ENCODE peak calls at places on chromosome 17, in ten cellular contexts. One of them, this sample, is unnamed.
A peak's percentile ranks its signal among the peaks of the same experiment; 100 is the strongest.

GRCh38 chr17:20230924-20231323 is 221.8 kb downstream of the SPECC1 start:
- DNase-seq in uterus: no peak
- DNase-seq in choroid plexus epithelial cell: no peak
- DNase-seq in fibroblast of mammary gland: no peak
- DNase-seq in astrocyte of the spinal cord: no peak
- DNase-seq in dorsolateral prefrontal cortex: no peak
- DNase-seq in HFFc6: no peak
- DNase-seq in adrenal gland: no peak
- DNase-seq in fibroblast of lung: no peak
- DNase-seq in hepatocyte: no peak
- DNase-seq in this sample: no peak

GRCh38 chr17:82348434-82348833 is 10.6 kb upstream of the TEX19 start:
- DNase-seq in uterus: no peak
- DNase-seq in choroid plexus epithelial cell: no peak
- DNase-seq in fibroblast of mammary gland: no peak
- DNase-seq in astrocyte of the spinal cord: no peak
- DNase-seq in dorsolateral prefrontal cortex: no peak
- DNase-seq in HFFc6: no peak
- DNase-seq in adrenal gland: no peak
- DNase-seq in fibroblast of lung: no peak
- DNase-seq in hepatocyte: no peak
- DNase-seq in this sample: no peak

GRCh38 chr17:4540224-4541040 is 14.8 kb downstream of the MYBBP1A start:
- DNase-seq in uterus: no peak
- DNase-seq in choroid plexus epithelial cell: no peak
- DNase-seq in fibroblast of mammary gland: no peak
- DNase-seq in astrocyte of the spinal cord: no peak
- DNase-seq in dorsolateral prefrontal cortex: no peak
- DNase-seq in HFFc6: no peak
- DNase-seq in adrenal gland: no peak
- DNase-seq in fibroblast of lung: no peak
- DNase-seq in hepatocyte: no peak
- DNase-seq in this sample: no peak

GRCh38 chr17:2090804-2091534 is 36.1 kb downstream of the HIC1 start:
- DNase-seq in uterus: peak; percentile 78
- DNase-seq in choroid plexus epithelial cell: peak; percentile 96
- DNase-seq in fibroblast of mammary gland: peak; percentile 97
- DNase-seq in astrocyte of the spinal cord: peak; percentile 94
- DNase-seq in dorsolateral prefrontal cortex: no peak
- DNase-seq in HFFc6: peak; percentile 94
- DNase-seq in adrenal gland: peak; percentile 81
- DNase-seq in fibroblast of lung: peak; percentile 91
- DNase-seq in hepatocyte: peak; percentile 86
- DNase-seq in this sample: peak; percentile 84

GRCh38 chr17:18859256-18859655 is 1.3 kb downstream of the PRPSAP2 start:
- DNase-seq in uterus: no peak
- DNase-seq in choroid plexus epithelial cell: peak; percentile 69
- DNase-seq in fibroblast of mammary gland: peak; percentile 47
- DNase-seq in astrocyte of the spinal cord: no peak
- DNase-seq in dorsolateral prefrontal cortex: no peak
- DNase-seq in HFFc6: peak; percentile 35
- DNase-seq in adrenal gland: no peak
- DNase-seq in fibroblast of lung: peak; percentile 43
- DNase-seq in hepatocyte: peak; percentile 28
- DNase-seq in this sample: no peak

GRCh38 chr17:9824094-9824493 is 1.6 kb upstream of the GLP2R start:
- DNase-seq in uterus: no peak
- DNase-seq in choroid plexus epithelial cell: no peak
- DNase-seq in fibroblast of mammary gland: no peak
- DNase-seq in astrocyte of the spinal cord: no peak
- DNase-seq in dorsolateral prefrontal cortex: no peak
- DNase-seq in HFFc6: no peak
- DNase-seq in adrenal gland: no peak
- DNase-seq in fibroblast of lung: no peak
- DNase-seq in hepatocyte: no peak
- DNase-seq in this sample: no peak

GRCh38 chr17:19533718-19534561 is at the start of gene SLC47A1:
- DNase-seq in uterus: peak; percentile 29
- DNase-seq in choroid plexus epithelial cell: no peak
- DNase-seq in fibroblast of mammary gland: no peak
- DNase-seq in astrocyte of the spinal cord: peak; percentile 19
- DNase-seq in dorsolateral prefrontal cortex: no peak
- DNase-seq in HFFc6: no peak
- DNase-seq in adrenal gland: no peak
- DNase-seq in fibroblast of lung: no peak
- DNase-seq in hepatocyte: peak; percentile 60
- DNase-seq in this sample: no peak

GRCh38 chr17:49612721-49613120 is 37.0 kb downstream of the NXPH3 start:
- DNase-seq in uterus: no peak
- DNase-seq in choroid plexus epithelial cell: no peak
- DNase-seq in fibroblast of mammary gland: no peak
- DNase-seq in astrocyte of the spinal cord: no peak
- DNase-seq in dorsolateral prefrontal cortex: no peak
- DNase-seq in HFFc6: no peak
- DNase-seq in adrenal gland: no peak
- DNase-seq in fibroblast of lung: no peak
- DNase-seq in hepatocyte: no peak
- DNase-seq in this sample: no peak

GRCh38 chr17:40562841-40563370 is 2.4 kb downstream of the CCR7 start:
- DNase-seq in uterus: no peak
- DNase-seq in choroid plexus epithelial cell: no peak
- DNase-seq in fibroblast of mammary gland: no peak
- DNase-seq in astrocyte of the spinal cord: no peak
- DNase-seq in dorsolateral prefrontal cortex: no peak
- DNase-seq in HFFc6: no peak
- DNase-seq in adrenal gland: no peak
- DNase-seq in fibroblast of lung: no peak
- DNase-seq in hepatocyte: no peak
- DNase-seq in this sample: no peak

GRCh38 chr17:40563371-40564052 is 1.8 kb downstream of the CCR7 start:
- DNase-seq in uterus: no peak
- DNase-seq in choroid plexus epithelial cell: no peak
- DNase-seq in fibroblast of mammary gland: no peak
- DNase-seq in astrocyte of the spinal cord: no peak
- DNase-seq in dorsolateral prefrontal cortex: no peak
- DNase-seq in HFFc6: no peak
- DNase-seq in adrenal gland: no peak
- DNase-seq in fibroblast of lung: no peak
- DNase-seq in hepatocyte: no peak
- DNase-seq in this sample: no peak

GRCh38 chr17:40564195-40564882 is 933 bp downstream of the CCR7 start:
- DNase-seq in uterus: no peak
- DNase-seq in choroid plexus epithelial cell: no peak
- DNase-seq in fibroblast of mammary gland: no peak
- DNase-seq in astrocyte of the spinal cord: no peak
- DNase-seq in dorsolateral prefrontal cortex: no peak
- DNase-seq in HFFc6: no peak
- DNase-seq in adrenal gland: no peak
- DNase-seq in fibroblast of lung: no peak
- DNase-seq in hepatocyte: no peak
- DNase-seq in this sample: no peak

GRCh38 chr17:40566027-40566426 is 755 bp upstream of the CCR7 start:
- DNase-seq in uterus: no peak
- DNase-seq in choroid plexus epithelial cell: no peak
- DNase-seq in fibroblast of mammary gland: no peak
- DNase-seq in astrocyte of the spinal cord: no peak
- DNase-seq in dorsolateral prefrontal cortex: no peak
- DNase-seq in HFFc6: no peak
- DNase-seq in adrenal gland: no peak
- DNase-seq in fibroblast of lung: no peak
- DNase-seq in hepatocyte: no peak
- DNase-seq in this sample: no peak

GRCh38 chr17:40564883-40565744 is at the start of gene CCR7:
- DNase-seq in uterus: no peak
- DNase-seq in choroid plexus epithelial cell: no peak
- DNase-seq in fibroblast of mammary gland: no peak
- DNase-seq in astrocyte of the spinal cord: no peak
- DNase-seq in dorsolateral prefrontal cortex: no peak
- DNase-seq in HFFc6: no peak
- DNase-seq in adrenal gland: no peak
- DNase-seq in fibroblast of lung: no peak
- DNase-seq in hepatocyte: no peak
- DNase-seq in this sample: no peak
- TF ChIP-seq CTCF in uterus: no peak
- TF ChIP-seq CTCF in choroid plexus epithelial cell: no peak
- TF ChIP-seq CTCF in fibroblast of mammary gland: no peak
- TF ChIP-seq CTCF in astrocyte of the spinal cord: no peak
- TF ChIP-seq CTCF in dorsolateral prefrontal cortex: no peak
- TF ChIP-seq CTCF in HFFc6: peak; percentile 8
- TF ChIP-seq CTCF in adrenal gland: no peak
- TF ChIP-seq CTCF in fibroblast of lung: no peak
- TF ChIP-seq CTCF in hepatocyte: no peak
- TF ChIP-seq CTCF in this sample: no peak

DNA sequence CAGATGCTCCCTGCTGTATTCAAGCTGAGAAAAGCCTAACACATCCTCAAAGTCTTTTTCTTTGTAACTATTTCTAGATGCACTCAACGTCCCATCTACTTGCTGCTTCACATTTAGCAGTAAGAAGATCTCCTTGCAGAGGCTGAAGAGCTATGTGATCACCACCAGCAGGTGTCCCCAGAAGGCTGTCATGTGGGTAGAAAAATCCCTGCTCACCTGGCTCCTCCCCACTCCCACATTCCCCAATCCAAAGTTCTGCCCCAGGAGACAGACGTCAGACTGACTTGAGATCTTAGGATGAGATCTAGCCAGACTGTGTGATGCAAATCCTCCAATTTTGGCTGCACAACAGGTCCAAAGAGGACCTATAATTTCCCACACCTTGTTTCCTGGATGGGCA is 1.1 kb downstream of the CCL13 start:
- DNase-seq in uterus: no peak
- DNase-seq in choroid plexus epithelial cell: no peak
- DNase-seq in fibroblast of mammary gland: no peak
- DNase-seq in astrocyte of the spinal cord: no peak
- DNase-seq in dorsolateral prefrontal cortex: no peak
- DNase-seq in HFFc6: no peak
- DNase-seq in adrenal gland: no peak
- DNase-seq in fibroblast of lung: no peak
- DNase-seq in hepatocyte: no peak
- DNase-seq in this sample: no peak
- TF ChIP-seq CTCF in uterus: no peak
- TF ChIP-seq CTCF in choroid plexus epithelial cell: no peak
- TF ChIP-seq CTCF in fibroblast of mammary gland: no peak
- TF ChIP-seq CTCF in astrocyte of the spinal cord: no peak
- TF ChIP-seq CTCF in dorsolateral prefrontal cortex: no peak
- TF ChIP-seq CTCF in HFFc6: no peak
- TF ChIP-seq CTCF in adrenal gland: no peak
- TF ChIP-seq CTCF in fibroblast of lung: no peak
- TF ChIP-seq CTCF in hepatocyte: no peak
- TF ChIP-seq CTCF in this sample: no peak

GRCh38 chr17:35768796-35769195 is 8.1 kb downstream of the C17orf50 start:
- DNase-seq in uterus: no peak
- DNase-seq in choroid plexus epithelial cell: no peak
- DNase-seq in fibroblast of mammary gland: no peak
- DNase-seq in astrocyte of the spinal cord: no peak
- DNase-seq in dorsolateral prefrontal cortex: no peak
- DNase-seq in HFFc6: no peak
- DNase-seq in adrenal gland: no peak
- DNase-seq in fibroblast of lung: no peak
- DNase-seq in hepatocyte: no peak
- DNase-seq in this sample: no peak

GRCh38 chr17:35773129-35773528 is 12.4 kb downstream of the C17orf50 start:
- DNase-seq in uterus: no peak
- DNase-seq in choroid plexus epithelial cell: no peak
- DNase-seq in fibroblast of mammary gland: no peak
- DNase-seq in astrocyte of the spinal cord: no peak
- DNase-seq in dorsolateral prefrontal cortex: no peak
- DNase-seq in HFFc6: no peak
- DNase-seq in adrenal gland: no peak
- DNase-seq in fibroblast of lung: no peak
- DNase-seq in hepatocyte: no peak
- DNase-seq in this sample: no peak

GRCh38 chr17:35766489-35766877 is 5.8 kb downstream of the C17orf50 start:
- DNase-seq in uterus: no peak
- DNase-seq in choroid plexus epithelial cell: no peak
- DNase-seq in fibroblast of mammary gland: no peak
- DNase-seq in astrocyte of the spinal cord: no peak
- DNase-seq in dorsolateral prefrontal cortex: no peak
- DNase-seq in HFFc6: no peak
- DNase-seq in adrenal gland: no peak
- DNase-seq in fibroblast of lung: no peak
- DNase-seq in hepatocyte: no peak
- DNase-seq in this sample: no peak

GRCh38 chr17:35766903-35767510 is 6.3 kb downstream of the C17orf50 start:
- DNase-seq in uterus: no peak
- DNase-seq in choroid plexus epithelial cell: peak; percentile 71
- DNase-seq in fibroblast of mammary gland: peak; percentile 58
- DNase-seq in astrocyte of the spinal cord: peak; percentile 36
- DNase-seq in dorsolateral prefrontal cortex: no peak
- DNase-seq in HFFc6: peak; percentile 46
- DNase-seq in adrenal gland: peak; percentile 73
- DNase-seq in fibroblast of lung: peak; percentile 67
- DNase-seq in hepatocyte: peak; percentile 59
- DNase-seq in this sample: no peak

DNA sequence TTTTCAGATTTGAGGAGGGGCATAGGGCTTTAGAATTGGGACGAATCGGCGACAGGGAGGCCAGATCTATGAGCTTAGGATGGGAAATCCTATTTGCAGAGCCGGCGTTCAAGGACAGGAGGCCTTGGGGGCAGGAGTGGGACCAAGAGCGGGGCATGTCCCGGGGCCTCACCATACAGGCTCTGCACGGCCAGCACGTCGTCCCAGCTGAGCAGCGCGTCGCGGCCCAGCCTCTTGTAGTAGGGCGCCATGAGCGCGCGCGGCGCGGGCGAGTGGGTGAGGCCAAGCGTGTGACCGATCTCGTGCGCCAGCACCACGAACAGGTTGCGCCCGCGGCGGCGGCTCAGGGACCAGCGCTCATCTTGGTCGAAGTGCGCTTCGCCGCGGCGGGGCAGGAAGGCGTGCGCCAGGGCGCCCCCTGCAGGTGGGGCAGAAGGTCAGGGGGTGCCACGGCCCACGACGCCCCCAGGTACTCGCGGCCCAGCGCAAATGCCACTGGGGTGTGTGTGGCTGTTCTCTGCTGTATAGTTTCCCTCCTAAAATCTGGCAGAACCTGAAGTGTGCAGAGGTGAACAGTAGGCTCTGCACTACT is 9.3 kb downstream of the C17orf50 start:
- DNase-seq in uterus: no peak
- DNase-seq in choroid plexus epithelial cell: no peak
- DNase-seq in fibroblast of mammary gland: no peak
- DNase-seq in astrocyte of the spinal cord: no peak
- DNase-seq in dorsolateral prefrontal cortex: no peak
- DNase-seq in HFFc6: no peak
- DNase-seq in adrenal gland: no peak
- DNase-seq in fibroblast of lung: no peak
- DNase-seq in hepatocyte: no peak
- DNase-seq in this sample: no peak
- TF ChIP-seq CTCF in uterus: no peak
- TF ChIP-seq CTCF in choroid plexus epithelial cell: no peak
- TF ChIP-seq CTCF in fibroblast of mammary gland: no peak
- TF ChIP-seq CTCF in astrocyte of the spinal cord: peak; percentile 26
- TF ChIP-seq CTCF in dorsolateral prefrontal cortex: no peak
- TF ChIP-seq CTCF in HFFc6: peak; percentile 64
- TF ChIP-seq CTCF in adrenal gland: no peak
- TF ChIP-seq CTCF in fibroblast of lung: no peak
- TF ChIP-seq CTCF in hepatocyte: peak; percentile 8
- TF ChIP-seq CTCF in this sample: no peak

GRCh38 chr17:7354262-7354781 is 634 bp upstream of the TMEM95 start:
- DNase-seq in uterus: no peak
- DNase-seq in choroid plexus epithelial cell: peak; percentile 47
- DNase-seq in fibroblast of mammary gland: peak; percentile 66
- DNase-seq in astrocyte of the spinal cord: peak; percentile 48
- DNase-seq in dorsolateral prefrontal cortex: no peak
- DNase-seq in HFFc6: peak; percentile 74
- DNase-seq in adrenal gland: no peak
- DNase-seq in fibroblast of lung: peak; percentile 33
- DNase-seq in hepatocyte: peak; percentile 75
- DNase-seq in this sample: no peak

GRCh38 chr17:7355053-7355452 is at the start of gene TMEM95:
- DNase-seq in uterus: no peak
- DNase-seq in choroid plexus epithelial cell: no peak
- DNase-seq in fibroblast of mammary gland: no peak
- DNase-seq in astrocyte of the spinal cord: no peak
- DNase-seq in dorsolateral prefrontal cortex: peak; percentile 81
- DNase-seq in HFFc6: no peak
- DNase-seq in adrenal gland: no peak
- DNase-seq in fibroblast of lung: peak; percentile 18
- DNase-seq in hepatocyte: peak; percentile 54
- DNase-seq in this sample: no peak

GRCh38 chr17:7352910-7353635 is 1.1 kb downstream of the KCTD11 start:
- DNase-seq in uterus: no peak
- DNase-seq in choroid plexus epithelial cell: no peak
- DNase-seq in fibroblast of mammary gland: no peak
- DNase-seq in astrocyte of the spinal cord: no peak
- DNase-seq in dorsolateral prefrontal cortex: no peak
- DNase-seq in HFFc6: no peak
- DNase-seq in adrenal gland: no peak
- DNase-seq in fibroblast of lung: no peak
- DNase-seq in hepatocyte: peak; percentile 11
- DNase-seq in this sample: no peak

GRCh38 chr17:7352559-7352889 is 562 bp downstream of the KCTD11 start:
- DNase-seq in uterus: no peak
- DNase-seq in choroid plexus epithelial cell: no peak
- DNase-seq in fibroblast of mammary gland: no peak
- DNase-seq in astrocyte of the spinal cord: no peak
- DNase-seq in dorsolateral prefrontal cortex: no peak
- DNase-seq in HFFc6: no peak
- DNase-seq in adrenal gland: no peak
- DNase-seq in fibroblast of lung: no peak
- DNase-seq in hepatocyte: no peak
- DNase-seq in this sample: no peak

DNA sequence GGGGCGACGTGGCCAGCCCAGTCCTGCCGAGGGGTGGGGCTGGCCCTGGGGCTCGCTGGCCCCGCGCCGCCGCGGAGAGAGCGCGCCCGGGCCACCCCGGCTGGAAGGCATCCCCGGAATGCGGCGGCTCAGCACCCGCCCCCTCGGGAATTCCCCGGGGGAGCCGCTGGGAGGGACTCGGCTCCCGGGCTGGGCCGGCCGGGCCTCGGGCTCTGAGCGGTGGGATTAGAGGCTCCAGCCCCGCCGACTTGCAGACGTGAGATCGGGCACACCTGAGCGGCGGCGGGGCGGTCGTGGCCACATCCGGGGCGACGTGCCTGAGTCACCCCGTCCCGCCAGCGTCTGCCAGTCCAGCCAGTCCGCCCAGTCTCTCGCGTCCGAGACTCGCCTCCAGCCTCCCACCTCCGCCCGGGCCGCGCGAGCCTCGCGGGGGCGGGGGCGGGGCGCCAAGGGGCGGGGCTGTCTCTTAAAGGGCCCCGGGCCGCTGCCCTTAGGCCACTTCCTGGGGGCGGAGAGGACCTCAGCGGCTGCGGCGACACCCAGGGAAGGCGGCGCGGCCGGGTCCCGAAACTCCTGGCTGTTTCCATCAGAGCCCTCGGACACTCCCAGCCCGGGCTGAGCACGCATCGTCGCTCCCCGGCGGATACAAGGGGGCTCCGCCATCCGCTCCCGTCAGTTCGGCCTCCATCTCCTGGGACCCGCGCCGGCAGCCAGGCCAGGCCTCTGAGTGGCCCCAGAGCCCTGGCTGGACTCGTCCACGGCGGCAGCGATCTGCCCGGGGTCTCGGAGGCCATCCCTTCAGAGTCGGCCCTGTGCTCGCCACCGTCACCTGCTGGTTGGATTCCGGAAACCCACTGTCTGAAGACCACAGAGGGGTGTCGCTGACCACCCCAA is at the start of gene KCTD11:
- DNase-seq in uterus: peak; percentile 93
- DNase-seq in choroid plexus epithelial cell: peak; percentile 90
- DNase-seq in fibroblast of mammary gland: peak; percentile 84
- DNase-seq in astrocyte of the spinal cord: peak; percentile 89
- DNase-seq in dorsolateral prefrontal cortex: peak; percentile 82
- DNase-seq in HFFc6: peak; percentile 91
- DNase-seq in adrenal gland: peak; percentile 94
- DNase-seq in fibroblast of lung: peak; percentile 82
- DNase-seq in hepatocyte: peak; percentile 95
- DNase-seq in this sample: peak; percentile 73
- TF ChIP-seq CTCF in uterus: peak; percentile 69
- TF ChIP-seq CTCF in choroid plexus epithelial cell: peak; percentile 72
- TF ChIP-seq CTCF in fibroblast of mammary gland: peak; percentile 43
- TF ChIP-seq CTCF in astrocyte of the spinal cord: peak; percentile 75
- TF ChIP-seq CTCF in dorsolateral prefrontal cortex: peak; percentile 19
- TF ChIP-seq CTCF in HFFc6: peak; percentile 83
- TF ChIP-seq CTCF in adrenal gland: peak; percentile 35
- TF ChIP-seq CTCF in fibroblast of lung: peak; percentile 50
- TF ChIP-seq CTCF in hepatocyte: peak; percentile 66
- TF ChIP-seq CTCF in this sample: peak; percentile 69

This sample was measured in AG09319.